ENCODE peak calls at places on chromosomes 16 and 17, in eight cellular contexts. One of them, this sample, is unnamed.

GRCh38 chr17:29458066-29458465 is 67.9 kb downstream of the TAOK1 start:
- DNase-seq in breast epithelium: no peak
- DNase-seq in bronchial epithelial cell: no peak
- DNase-seq in endodermal cell: no peak
- DNase-seq in K562: no peak
- DNase-seq in MM.1S: no peak
- DNase-seq in ovary: no peak
- DNase-seq in colonic mucosa: no peak
- DNase-seq in this sample: no peak

GRCh38 chr17:60371818-60372510 is 20.0 kb downstream of the USP32 start:
- DNase-seq in endodermal cell: no peak
- DNase-seq in ovary: no peak
- DNase-seq in MM.1S: no peak
- DNase-seq in bronchial epithelial cell: peak
- DNase-seq in K562: no peak
- DNase-seq in breast epithelium: no peak
- DNase-seq in colonic mucosa: no peak
- DNase-seq in this sample: no peak

GRCh38 chr16:67552476-67552875 is 9.8 kb upstream of the CTCF start:
- DNase-seq in bronchial epithelial cell: no peak
- DNase-seq in K562: no peak
- DNase-seq in MM.1S: peak
- DNase-seq in ovary: peak
- DNase-seq in colonic mucosa: peak
- DNase-seq in endodermal cell: no peak
- DNase-seq in breast epithelium: no peak
- DNase-seq in this sample: no peak

GRCh38 chr16:49574826-49575225 is 201.2 kb downstream of the C16orf78 start:
- DNase-seq in endodermal cell: no peak
- DNase-seq in K562: no peak
- DNase-seq in bronchial epithelial cell: no peak
- DNase-seq in ovary: no peak
- DNase-seq in MM.1S: no peak
- DNase-seq in colonic mucosa: no peak
- DNase-seq in breast epithelium: no peak
- DNase-seq in this sample: no peak

GRCh38 chr16:3021449-3022207 is 1.5 kb downstream of the TNFRSF12A start:
- DNase-seq in ovary: peak
- DNase-seq in bronchial epithelial cell: peak
- DNase-seq in MM.1S: no peak
- DNase-seq in colonic mucosa: peak
- DNase-seq in K562: peak
- DNase-seq in endodermal cell: peak
- DNase-seq in breast epithelium: peak
- DNase-seq in this sample: peak

GRCh38 chr17:39926588-39927100 is 757 bp downstream of the ORMDL3 start:
- DNase-seq in ovary: no peak
- DNase-seq in endodermal cell: peak
- DNase-seq in breast epithelium: peak
- DNase-seq in K562: peak
- DNase-seq in MM.1S: peak
- DNase-seq in colonic mucosa: peak
- DNase-seq in bronchial epithelial cell: peak
- DNase-seq in this sample: no peak

GRCh38 chr16:55532227-55532626 is 23.4 kb downstream of the LPCAT2 start:
- DNase-seq in colonic mucosa: no peak
- DNase-seq in K562: no peak
- DNase-seq in breast epithelium: no peak
- DNase-seq in bronchial epithelial cell: no peak
- DNase-seq in endodermal cell: no peak
- DNase-seq in MM.1S: no peak
- DNase-seq in ovary: no peak
- DNase-seq in this sample: no peak

GRCh38 chr17:19337712-19338023 is 24.9 kb downstream of the B9D1 start:
- DNase-seq in colonic mucosa: no peak
- DNase-seq in breast epithelium: no peak
- DNase-seq in MM.1S: no peak
- DNase-seq in K562: no peak
- DNase-seq in endodermal cell: no peak
- DNase-seq in bronchial epithelial cell: no peak
- DNase-seq in ovary: no peak
- DNase-seq in this sample: no peak

GRCh38 chr16:87657621-87658192 is 55.4 kb downstream of the JPH3 start:
- DNase-seq in colonic mucosa: no peak
- DNase-seq in breast epithelium: no peak
- DNase-seq in bronchial epithelial cell: peak
- DNase-seq in MM.1S: no peak
- DNase-seq in K562: peak
- DNase-seq in ovary: no peak
- DNase-seq in endodermal cell: peak
- DNase-seq in this sample: no peak

GRCh38 chr16:11232852-11233726 is 22.9 kb downstream of the SOCS1 start:
- DNase-seq in endodermal cell: peak
- DNase-seq in bronchial epithelial cell: no peak
- DNase-seq in breast epithelium: peak
- DNase-seq in ovary: no peak
- DNase-seq in MM.1S: no peak
- DNase-seq in colonic mucosa: peak
- DNase-seq in K562: peak
- DNase-seq in this sample: no peak

GRCh38 chr17:75589919-75590303 is 2.3 kb downstream of the MYO15B start:
- DNase-seq in MM.1S: no peak
- DNase-seq in bronchial epithelial cell: no peak
- DNase-seq in ovary: peak
- DNase-seq in colonic mucosa: no peak
- DNase-seq in endodermal cell: no peak
- DNase-seq in breast epithelium: no peak
- DNase-seq in K562: no peak
- DNase-seq in this sample: no peak

GRCh38 chr17:75590314-75590761 is 2.7 kb downstream of the MYO15B start:
- DNase-seq in colonic mucosa: no peak
- DNase-seq in breast epithelium: no peak
- DNase-seq in endodermal cell: no peak
- DNase-seq in MM.1S: no peak
- DNase-seq in ovary: no peak
- DNase-seq in K562: no peak
- DNase-seq in bronchial epithelial cell: no peak
- DNase-seq in this sample: no peak

GRCh38 chr17:75589017-75589918 is 1.7 kb downstream of the MYO15B start:
- DNase-seq in endodermal cell: peak
- DNase-seq in MM.1S: peak
- DNase-seq in K562: peak
- DNase-seq in breast epithelium: peak
- DNase-seq in colonic mucosa: peak
- DNase-seq in bronchial epithelial cell: peak
- DNase-seq in ovary: peak
- DNase-seq in this sample: peak

GRCh38 chr17:75588546-75589016 is 981 bp downstream of the MYO15B start:
- DNase-seq in endodermal cell: no peak
- DNase-seq in ovary: no peak
- DNase-seq in colonic mucosa: no peak
- DNase-seq in K562: no peak
- DNase-seq in breast epithelium: no peak
- DNase-seq in bronchial epithelial cell: no peak
- DNase-seq in MM.1S: no peak
- DNase-seq in this sample: no peak

DNA sequence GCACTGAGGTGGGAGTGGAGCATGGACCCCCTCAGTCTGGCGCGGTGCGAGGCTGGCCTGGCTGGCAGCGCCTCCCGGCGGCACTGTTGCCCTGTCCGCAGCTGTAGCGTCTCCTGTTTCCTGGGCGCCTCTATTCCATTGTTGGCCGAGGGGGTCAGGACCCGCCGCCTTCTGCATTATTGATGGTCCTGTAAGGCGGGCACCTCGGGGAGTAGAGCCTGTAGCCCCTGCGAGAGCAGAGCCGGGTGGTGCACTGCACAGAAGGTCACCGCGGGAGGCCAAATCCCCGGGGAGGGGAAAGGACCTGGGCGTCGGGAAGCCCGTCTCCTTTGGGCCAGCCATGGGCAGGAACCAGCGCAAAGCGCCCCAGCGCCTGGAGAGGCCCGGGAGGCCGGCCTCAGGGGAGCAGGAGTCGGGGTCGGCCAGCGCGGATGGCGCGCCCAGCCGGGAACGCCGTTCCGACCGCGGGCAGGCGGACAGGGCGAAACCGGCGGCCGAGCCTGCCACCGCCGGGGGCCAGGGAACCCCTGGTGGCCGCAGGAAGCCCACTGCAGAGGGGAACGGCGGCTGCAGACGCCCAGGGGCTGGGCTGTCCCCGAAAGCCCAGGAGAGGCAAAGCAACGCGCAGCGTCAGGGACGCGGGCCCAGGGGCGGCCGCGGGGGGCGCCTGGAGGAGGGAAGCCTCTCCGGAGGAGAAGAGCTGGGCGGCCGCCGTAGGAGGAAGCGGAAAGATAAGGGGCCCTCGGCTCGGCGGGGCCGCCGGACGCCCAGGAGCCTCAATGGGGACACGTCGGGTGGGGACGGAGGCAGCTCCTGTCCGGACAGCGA is at the start of gene MYO15B:
- DNase-seq in bronchial epithelial cell: no peak
- DNase-seq in breast epithelium: no peak
- DNase-seq in endodermal cell: peak
- DNase-seq in K562: peak
- DNase-seq in ovary: peak
- DNase-seq in colonic mucosa: peak
- DNase-seq in MM.1S: no peak
- DNase-seq in this sample: no peak
- TF ChIP-seq CTCF in bronchial epithelial cell: peak
- TF ChIP-seq CTCF in breast epithelium: peak
- TF ChIP-seq CTCF in endodermal cell: peak
- TF ChIP-seq CTCF in K562: no peak
- TF ChIP-seq CTCF in ovary: no peak
- TF ChIP-seq CTCF in colonic mucosa: peak
- TF ChIP-seq CTCF in MM.1S: no peak
- TF ChIP-seq CTCF in this sample: peak

DNA sequence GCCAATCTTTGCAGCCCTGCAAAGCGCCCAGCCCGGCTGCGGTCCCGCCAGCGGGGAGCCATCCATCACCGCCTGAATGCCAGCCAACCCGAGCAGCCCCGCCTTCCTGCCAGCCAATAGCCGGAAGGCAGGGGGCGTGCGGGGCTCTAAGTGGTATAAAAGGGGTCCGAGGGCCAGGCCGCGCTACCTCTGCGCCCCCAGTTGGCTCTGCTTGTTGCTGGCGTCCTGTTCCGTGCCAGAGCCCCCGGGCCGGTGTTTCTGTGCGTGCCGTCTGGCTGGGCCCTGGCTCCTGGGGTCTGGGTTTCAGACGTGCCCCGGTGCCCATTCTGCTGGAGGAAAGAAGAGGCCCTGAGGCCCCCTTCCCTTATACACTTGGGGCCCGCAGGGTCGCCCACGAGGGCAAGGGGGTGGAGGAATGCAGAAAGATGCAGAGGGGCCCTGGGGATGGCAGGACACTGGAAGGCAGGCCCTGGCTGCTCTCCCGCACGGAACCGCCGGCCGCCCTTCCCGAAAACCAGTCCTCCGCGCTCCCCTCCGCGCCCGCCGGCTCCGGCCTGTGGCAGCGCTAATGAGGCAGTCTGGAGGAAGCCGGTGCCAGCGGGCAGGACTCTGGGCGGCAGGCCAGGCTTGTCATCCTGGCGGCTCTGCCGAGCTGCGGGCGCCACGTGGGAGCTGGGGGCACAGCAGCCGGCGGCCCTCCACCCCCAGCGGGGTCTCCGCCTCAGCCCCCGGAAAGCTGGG is 14.0 kb downstream of the COPZ2 start:
- DNase-seq in bronchial epithelial cell: peak
- DNase-seq in colonic mucosa: peak
- DNase-seq in breast epithelium: peak
- DNase-seq in ovary: peak
- DNase-seq in MM.1S: peak
- DNase-seq in endodermal cell: peak
- DNase-seq in K562: no peak
- DNase-seq in this sample: peak
- TF ChIP-seq CTCF in bronchial epithelial cell: peak
- TF ChIP-seq CTCF in colonic mucosa: no peak
- TF ChIP-seq CTCF in breast epithelium: no peak
- TF ChIP-seq CTCF in ovary: no peak
- TF ChIP-seq CTCF in MM.1S: peak
- TF ChIP-seq CTCF in endodermal cell: peak
- TF ChIP-seq CTCF in K562: no peak
- TF ChIP-seq CTCF in this sample: peak

DNA sequence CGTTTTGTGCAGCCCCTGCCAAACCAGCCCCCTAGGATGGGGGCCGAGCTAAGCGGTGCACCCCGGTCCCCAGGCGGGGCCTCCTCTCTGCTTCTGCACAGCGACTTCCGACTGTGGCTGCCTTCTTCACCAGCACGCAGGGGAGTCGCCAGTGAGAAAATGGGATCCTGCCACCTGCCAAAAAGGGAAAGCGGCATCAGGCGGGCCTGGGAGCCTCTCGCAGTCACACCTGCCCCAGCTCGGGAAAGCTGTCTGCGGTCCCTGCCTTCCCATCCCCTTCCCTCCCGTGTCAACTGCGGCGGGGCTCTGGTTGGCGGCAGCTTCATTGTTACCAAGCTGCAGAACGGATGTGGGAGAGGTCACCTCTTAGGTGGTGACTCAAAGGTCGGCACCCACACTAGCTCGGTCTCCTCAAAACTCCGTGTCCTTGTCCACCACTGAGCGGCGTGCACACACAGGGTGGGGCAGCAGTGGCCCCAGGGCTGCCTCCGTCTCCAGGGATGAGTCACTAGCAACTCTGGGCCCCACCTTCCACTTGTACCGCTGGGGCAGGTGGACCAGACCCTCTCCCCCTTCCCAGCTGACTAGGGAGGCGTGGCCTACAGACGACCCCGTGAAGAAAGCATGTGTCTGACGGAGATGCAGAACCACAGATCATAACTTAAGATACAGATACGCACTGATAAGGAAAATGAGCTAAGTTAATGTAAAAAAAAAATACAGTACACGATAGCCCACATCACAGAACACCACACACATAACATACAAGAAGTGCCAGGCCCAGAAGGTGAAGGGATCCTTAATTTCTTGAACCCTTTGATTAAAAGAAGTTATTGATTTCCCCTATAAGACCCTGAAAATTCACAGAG is 1.5 kb upstream of the PCYT2 start:
- DNase-seq in K562: peak
- DNase-seq in MM.1S: no peak
- DNase-seq in endodermal cell: no peak
- DNase-seq in colonic mucosa: no peak
- DNase-seq in breast epithelium: no peak
- DNase-seq in bronchial epithelial cell: peak
- DNase-seq in ovary: no peak
- DNase-seq in this sample: no peak
- TF ChIP-seq CTCF in K562: peak
- TF ChIP-seq CTCF in MM.1S: no peak
- TF ChIP-seq CTCF in endodermal cell: no peak
- TF ChIP-seq CTCF in colonic mucosa: no peak
- TF ChIP-seq CTCF in breast epithelium: no peak
- TF ChIP-seq CTCF in bronchial epithelial cell: no peak
- TF ChIP-seq CTCF in ovary: no peak
- TF ChIP-seq CTCF in this sample: no peak

DNA sequence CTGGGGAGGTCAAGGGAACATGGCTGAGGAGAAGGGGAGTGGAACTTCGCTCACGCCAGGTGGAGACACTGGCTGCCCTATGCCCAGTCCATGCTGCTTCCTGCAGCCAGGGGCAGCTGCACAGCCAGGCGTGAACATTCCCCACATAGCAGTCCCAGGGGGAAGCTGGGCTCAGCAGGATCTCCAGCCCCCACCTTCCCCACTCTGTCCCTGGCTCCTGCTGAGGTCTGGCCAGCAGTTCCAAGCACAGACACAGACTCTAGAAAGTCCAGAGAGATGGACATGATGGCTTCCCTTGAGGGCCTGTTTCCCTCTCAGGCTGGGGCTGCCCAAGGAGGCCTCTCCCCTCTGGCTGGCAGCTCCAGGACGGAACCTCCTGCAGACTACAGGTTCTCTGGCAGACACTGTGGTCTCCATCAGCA is 9.3 kb downstream of the JUP start:
- DNase-seq in breast epithelium: no peak
- DNase-seq in colonic mucosa: no peak
- DNase-seq in endodermal cell: peak
- DNase-seq in bronchial epithelial cell: no peak
- DNase-seq in ovary: no peak
- DNase-seq in K562: no peak
- DNase-seq in MM.1S: no peak
- DNase-seq in this sample: no peak
- TF ChIP-seq CTCF in breast epithelium: peak
- TF ChIP-seq CTCF in colonic mucosa: peak
- TF ChIP-seq CTCF in endodermal cell: peak
- TF ChIP-seq CTCF in bronchial epithelial cell: no peak
- TF ChIP-seq CTCF in ovary: no peak
- TF ChIP-seq CTCF in K562: no peak
- TF ChIP-seq CTCF in MM.1S: no peak
- TF ChIP-seq CTCF in this sample: peak

This sample was measured in HFFc6.